ENCODE peak calls at places on chromosomes 12 and 14, in nine cellular contexts. P, T, E, R, V, K, A, D and M are unnamed samples.

GRCh38 chr12:71942259-71942658 is 3.6 kb downstream of the TPH2 start:
- DNase-seq in R (no peak), D (no peak), P (no peak), T (no peak), A (no peak), E (no peak), K (no peak), V (no peak), M (no peak)

GRCh38 chr14:75430526-75430925 is 2.7 kb downstream of the JDP2 start:
- DNase-seq in E (no peak), V (peak; percentile 50), R (no peak), D (no peak), A (peak; percentile 48), K (peak; percentile 36), T (no peak), P (no peak), M (no peak)

GRCh38 chr14:95326987-95327386 is 7.3 kb upstream of the CLMN start:
- DNase-seq in D (no peak), V (no peak), K (no peak), E (no peak), T (no peak), A (no peak), R (no peak), P (no peak), M (no peak)

GRCh38 chr12:49827351-49828099 is 688 bp downstream of the NCKAP5L start:
- DNase-seq in R (peak; percentile 97), A (peak; percentile 89), E (peak; percentile 78), T (peak; percentile 90), K (peak; percentile 35), V (peak; percentile 83), D (peak; percentile 38), P (no peak), M (no peak)

GRCh38 chr12:62292761-62293446 is 32.7 kb downstream of the USP15 start:
- DNase-seq in R (no peak), V (no peak), E (no peak), P (no peak), A (peak; percentile 4), K (no peak), T (peak; percentile 14), D (no peak), M (no peak)

GRCh38 chr12:123951467-123951866 is 21.2 kb downstream of the CCDC92 start:
- DNase-seq in A (no peak), K (no peak), E (no peak), P (no peak), V (no peak), D (no peak), R (no peak), T (no peak), M (no peak)

GRCh38 chr14:29321646-29322045 is 555.1 kb downstream of the FOXG1 start:
- DNase-seq in R (no peak), V (peak; percentile 85), D (no peak), P (no peak), E (no peak), A (peak; percentile 9), K (no peak), T (no peak), M (no peak)

GRCh38 chr14:79515158-79515557 is 696.1 kb downstream of the DIO2 start:
- DNase-seq in T (no peak), D (no peak), P (no peak), A (no peak), K (no peak), R (no peak), E (no peak), V (no peak), M (no peak)

GRCh38 chr12:7282844-7283243 is 21.0 kb upstream of the ACSM4 start:
- DNase-seq in D (no peak), V (no peak), T (no peak), A (no peak), P (no peak), R (no peak), E (no peak), K (no peak), M (no peak)

GRCh38 chr14:101191882-101192660 is 288.5 kb upstream of the RTL1 start:
- DNase-seq in P (no peak), A (no peak), E (no peak), K (no peak), V (no peak), D (no peak), T (no peak), R (peak; percentile 22), M (no peak)

GRCh38 chr14:100417466-100417865 is 94.3 kb downstream of the SLC25A47 start:
- DNase-seq in V (peak; percentile 95), D (no peak), A (peak; percentile 93), P (peak; percentile 63), R (peak; percentile 91), T (peak; percentile 86), E (peak; percentile 79), K (no peak), M (no peak)

GRCh38 chr12:112916270-112916669 is 9.5 kb downstream of the OAS1 start:
- DNase-seq in P (no peak), A (no peak), E (no peak), V (peak; percentile 18), D (no peak), T (no peak), K (no peak), R (no peak), M (no peak)

GRCh38 chr14:69910871-69911270 is 31.7 kb downstream of the SMOC1 start:
- DNase-seq in T (no peak), R (no peak), K (no peak), E (no peak), V (no peak), D (no peak), A (no peak), P (no peak), M (no peak)

GRCh38 chr14:104864267-104865068 is 600 bp upstream of the CEP170B start:
- DNase-seq in E (peak; percentile 91), R (peak; percentile 96), D (no peak), P (peak; percentile 33), K (no peak), A (peak; percentile 44), V (peak; percentile 35), T (peak; percentile 96), M (no peak)

GRCh38 chr12:83318386-83318971 is 631.8 kb downstream of the TMTC2 start:
- DNase-seq in K (no peak), R (no peak), A (no peak), T (no peak), D (no peak), P (no peak), V (peak; percentile 6), E (no peak), M (no peak)